ENCODE peak calls at places on chromosomes 5 and 9, in seven cellular contexts. X, Q, R, T, H, I and A are unnamed samples.

GRCh38 chr5:108983456-108984092 is 235.9 kb downstream of the FER start:
- DNase-seq in X (no peak), Q (no peak), R (no peak), T (no peak), H (no peak), I (no peak), A (no peak)

GRCh38 chr5:31385774-31386537 is 145.9 kb downstream of the DROSHA start:
- DNase-seq in X (no peak), Q (no peak), R (no peak), T (no peak), H (no peak), I (peak; percentile 34), A (no peak)

GRCh38 chr9:83422512-83422911 is 115.7 kb downstream of the FRMD3 start:
- DNase-seq in X (no peak), Q (no peak), R (no peak), T (no peak), H (no peak), I (no peak), A (no peak)

GRCh38 chr9:8287501-8287900 is 487.9 kb upstream of the DMAC1 start:
- DNase-seq in X (no peak), Q (no peak), R (no peak), T (no peak), H (no peak), I (peak; percentile 1), A (no peak)

GRCh38 chr9:136690841-136691261 is 3.6 kb upstream of the AGPAT2 start:
- DNase-seq in X (no peak), Q (no peak), R (no peak), T (no peak), H (peak; percentile 82), I (no peak), A (no peak)

GRCh38 chr5:82347213-82347947 is 69.2 kb upstream of the RPS23 start:
- DNase-seq in X (peak; percentile 73), Q (peak; percentile 73), R (no peak), T (no peak), H (peak; percentile 52), I (no peak), A (peak; percentile 79)

GRCh38 chr5:119681734-119682133 is 52.4 kb downstream of the FAM170A start:
- DNase-seq in X (no peak), Q (no peak), R (no peak), T (no peak), H (no peak), I (no peak), A (no peak)

GRCh38 chr5:82719368-82719767 is 357.8 kb downstream of the TMEM167A start:
- DNase-seq in X (no peak), Q (no peak), R (no peak), T (peak; percentile 18), H (no peak), I (no peak), A (no peak)

GRCh38 chr9:125758986-125759811 is 12.0 kb downstream of the PBX3 start:
- DNase-seq in X (no peak), Q (peak; percentile 67), R (no peak), T (no peak), H (peak; percentile 39), I (no peak), A (peak; percentile 92)

GRCh38 chr9:129333961-129334743 is 156.1 kb upstream of the IER5L start:
- DNase-seq in X (peak; percentile 94), Q (peak; percentile 76), R (no peak), T (peak; percentile 64), H (peak; percentile 96), I (peak; percentile 95), A (peak; percentile 67)

GRCh38 chr5:83430130-83431010 is 41.2 kb upstream of the VCAN start:
- DNase-seq in X (peak; percentile 73), Q (peak; percentile 74), R (no peak), T (peak; percentile 49), H (peak; percentile 51), I (peak; percentile 81), A (peak; percentile 75)

GRCh38 chr5:72154076-72154756 is 46.9 kb downstream of the MAP1B start:
- DNase-seq in X (no peak), Q (no peak), R (no peak), T (no peak), H (no peak), I (no peak), A (no peak)

GRCh38 chr5:111375645-111376044 is 136.7 kb downstream of the STARD4 start:
- DNase-seq in X (no peak), Q (no peak), R (no peak), T (no peak), H (no peak), I (no peak), A (no peak)

GRCh38 chr9:135070964-135071735 is 16.3 kb upstream of the OLFM1 start:
- DNase-seq in X (no peak), Q (no peak), R (no peak), T (no peak), H (no peak), I (no peak), A (no peak)

GRCh38 chr9:37464006-37464405 is 1.2 kb downstream of the ZBTB5 start:
- DNase-seq in X (no peak), Q (no peak), R (no peak), T (no peak), H (no peak), I (no peak), A (no peak)

GRCh38 chr5:32110081-32110696 is 63.9 kb downstream of the GOLPH3 start:
- DNase-seq in X (no peak), Q (no peak), R (no peak), T (no peak), H (no peak), I (no peak), A (peak; percentile 59)

GRCh38 chr9:134504106-134504385 is 137.6 kb upstream of the COL5A1 start:
- DNase-seq in X (no peak), Q (no peak), R (no peak), T (no peak), H (no peak), I (no peak), A (no peak)

GRCh38 chr5:35842856-35843255 is 13.8 kb upstream of the IL7R start:
- DNase-seq in X (no peak), Q (no peak), R (no peak), T (no peak), H (no peak), I (no peak), A (no peak)

GRCh38 chr5:24444439-24444838 is 200.3 kb downstream of the CDH10 start:
- DNase-seq in X (no peak), Q (no peak), R (no peak), T (no peak), H (no peak), I (no peak), A (no peak)

GRCh38 chr9:33263131-33263935 is 1.2 kb downstream of the BAG1 start:
- DNase-seq in X (peak; percentile 9), Q (peak; percentile 34), R (no peak), T (no peak), H (no peak), I (no peak), A (peak; percentile 7)

GRCh38 chr9:98219364-98219716 is 26.9 kb upstream of the CORO2A start:
- DNase-seq in X (no peak), Q (no peak), R (no peak), T (no peak), H (no peak), I (no peak), A (no peak)

GRCh38 chr9:95102001-95102433 is 215.5 kb downstream of the FANCC start:
- DNase-seq in X (no peak), Q (peak; percentile 69), R (peak; percentile 75), T (no peak), H (peak; percentile 27), I (no peak), A (peak; percentile 94)

GRCh38 chr9:94057918-94058317 is 26.3 kb upstream of the PTPDC1 start:
- DNase-seq in X (no peak), Q (no peak), R (no peak), T (no peak), H (no peak), I (no peak), A (no peak)

GRCh38 chr5:151180291-151180690 is 22.7 kb upstream of the ANXA6 start:
- DNase-seq in X (no peak), Q (no peak), R (no peak), T (no peak), H (no peak), I (no peak), A (no peak)

GRCh38 chr5:60803712-60804111 is 40.4 kb downstream of the ELOVL7 start:
- DNase-seq in X (no peak), Q (no peak), R (no peak), T (no peak), H (no peak), I (no peak), A (no peak)

GRCh38 chr5:7886849-7887460 is 18.0 kb downstream of the MTRR start:
- DNase-seq in X (no peak), Q (no peak), R (no peak), T (no peak), H (no peak), I (no peak), A (peak; percentile 71)

GRCh38 chr5:153965102-153965645 is 73.5 kb downstream of the FAM114A2 start:
- DNase-seq in X (no peak), Q (peak; percentile 69), R (no peak), T (peak; percentile 56), H (no peak), I (peak; percentile 73), A (peak; percentile 33)

GRCh38 chr5:88664630-88665029 is 218.4 kb downstream of the MEF2C start:
- DNase-seq in X (no peak), Q (no peak), R (no peak), T (no peak), H (no peak), I (no peak), A (peak; percentile 40)

GRCh38 chr9:91954841-91955471 is 4.9 kb upstream of the ROR2 start:
- DNase-seq in X (no peak), Q (peak; percentile 47), R (no peak), T (no peak), H (no peak), I (peak; percentile 59), A (peak; percentile 10)

GRCh38 chr9:118336952-118337349 is 632.7 kb downstream of the TLR4 start:
- DNase-seq in X (no peak), Q (no peak), R (no peak), T (no peak), H (no peak), I (no peak), A (no peak)

GRCh38 chr5:11851402-11851801 is 52.8 kb downstream of the CTNND2 start:
- DNase-seq in X (no peak), Q (no peak), R (no peak), T (no peak), H (no peak), I (peak; percentile 39), A (peak; percentile 1)

GRCh38 chr9:87613265-87614111 is 112.4 kb upstream of the CTSL start:
- DNase-seq in X (no peak), Q (no peak), R (no peak), T (no peak), H (no peak), I (no peak), A (no peak)

GRCh38 chr5:144150996-144151395 is 19.5 kb downstream of the YIPF5 start:
- DNase-seq in X (no peak), Q (no peak), R (no peak), T (no peak), H (no peak), I (no peak), A (no peak)

GRCh38 chr9:69149321-69149807 is 24.7 kb upstream of the TJP2 start:
- DNase-seq in X (no peak), Q (no peak), R (no peak), T (no peak), H (no peak), I (no peak), A (peak; percentile 51)

GRCh38 chr5:13987843-13988464 is 43.5 kb upstream of the DNAH5 start:
- DNase-seq in X (peak; percentile 70), Q (peak; percentile 62), R (no peak), T (no peak), H (no peak), I (peak; percentile 70), A (peak; percentile 24)